ENCODE peak calls at places on chromosomes 7 and 10, in nine cellular contexts. Y is DND-41; P is suprapubic skin; M is cardiac fibroblast; J is tibial nerve; R is OCI-LY7; C is CD8-positive, alpha-beta T cell; K is GM13977; A is fibroblast of villous mesenchyme. X is an unnamed sample.

GRCh38 chr10:93589648-93590562 is 11.1 kb downstream of the RBP4 start:
- DNase-seq in Y (no peak), P (peak; percentile 49), M (no peak), J (no peak), R (no peak), C (no peak), K (no peak), A (no peak), X (no peak)

GRCh38 chr10:8312861-8313260 is 258.4 kb downstream of the GATA3 start:
- DNase-seq in Y (no peak), P (no peak), M (peak; percentile 80), J (no peak), R (no peak), C (no peak), K (no peak), A (no peak), X (no peak)

GRCh38 chr7:43039346-43039745 is 73.1 kb upstream of the HECW1 start:
- DNase-seq in Y (no peak), P (no peak), M (no peak), J (no peak), R (no peak), C (no peak), K (no peak), A (peak; percentile 47), X (no peak)

GRCh38 chr7:70182516-70182915 is 584.2 kb downstream of the AUTS2 start:
- DNase-seq in Y (peak; percentile 55), P (no peak), M (no peak), J (no peak), R (no peak), C (no peak), K (no peak), A (no peak), X (no peak)

GRCh38 chr10:119691726-119692125 is 34.1 kb upstream of the INPP5F start:
- DNase-seq in Y (no peak), P (no peak), M (no peak), J (no peak), R (no peak), C (no peak), K (no peak), A (no peak), X (no peak)

GRCh38 chr10:49289480-49289879 is 9.5 kb upstream of the C10orf71 start:
- DNase-seq in Y (no peak), P (peak; percentile 40), M (no peak), J (no peak), R (no peak), C (no peak), K (no peak), A (no peak), X (no peak)

GRCh38 chr7:81232084-81232799 is 313.4 kb upstream of the SEMA3C start:
- DNase-seq in Y (no peak), P (no peak), M (no peak), J (no peak), R (no peak), C (no peak), K (no peak), A (no peak), X (no peak)

GRCh38 chr7:116298576-116298975 is 88.2 kb downstream of the TES start:
- DNase-seq in Y (no peak), P (no peak), M (no peak), J (no peak), R (no peak), C (no peak), K (no peak), A (no peak), X (no peak)

GRCh38 chr7:74429153-74429747 is 24.5 kb upstream of the GTF2IRD1 start:
- DNase-seq in Y (no peak), P (no peak), M (peak; percentile 66), J (no peak), R (no peak), C (no peak), K (no peak), A (peak; percentile 63), X (no peak)

GRCh38 chr10:103812431-103812830 is 42.9 kb downstream of the SH3PXD2A start:
- DNase-seq in Y (no peak), P (no peak), M (no peak), J (no peak), R (no peak), C (no peak), K (no peak), A (peak; percentile 9), X (no peak)

GRCh38 chr7:127119517-127119916 is 133.2 kb downstream of the GRM8 start:
- DNase-seq in Y (no peak), P (no peak), M (no peak), J (no peak), R (no peak), C (no peak), K (no peak), A (no peak), X (no peak)

GRCh38 chr10:99535764-99536399 is 3.1 kb downstream of the NKX2-3 start:
- DNase-seq in Y (no peak), P (no peak), M (no peak), J (no peak), R (no peak), C (no peak), K (peak; percentile 33), A (no peak), X (no peak)

GRCh38 chr10:46527241-46527811 is 29.1 kb downstream of the GPRIN2 start:
- DNase-seq in Y (no peak), P (peak; percentile 80), M (no peak), J (no peak), R (no peak), C (no peak), K (no peak), A (no peak), X (no peak)

GRCh38 chr7:132932321-132933075 is 149.4 kb downstream of the CHCHD3 start:
- DNase-seq in Y (no peak), P (no peak), M (no peak), J (no peak), R (no peak), C (no peak), K (no peak), A (no peak), X (no peak)

GRCh38 chr10:13915710-13916109 is 328.9 kb downstream of the PRPF18 start:
- DNase-seq in Y (no peak), P (no peak), M (no peak), J (peak; percentile 46), R (no peak), C (no peak), K (no peak), A (no peak), X (no peak)

GRCh38 chr7:12210179-12211053 is 678 bp upstream of the TMEM106B start:
- DNase-seq in Y (no peak), P (no peak), M (no peak), J (no peak), R (no peak), C (peak; percentile 34), K (peak; percentile 6), A (peak; percentile 48), X (no peak)

GRCh38 chr10:73414230-73414981 is 548 bp upstream of the ANXA7 start:
- DNase-seq in Y (no peak), P (no peak), M (no peak), J (no peak), R (no peak), C (no peak), K (no peak), A (no peak), X (no peak)
- TF ChIP-seq CTCF in Y (no peak), P (no peak), M (no peak), J (no peak), R (peak; percentile 54), C (peak; percentile 26), K (no peak), A (no peak), X (no peak)

GRCh38 chr10:85679061-85679460 is 687.5 kb downstream of the GRID1 start:
- DNase-seq in Y (no peak), P (no peak), M (no peak), J (no peak), R (no peak), C (no peak), K (no peak), A (no peak), X (no peak)

GRCh38 chr10:85679696-85680095 is 686.9 kb downstream of the GRID1 start:
- DNase-seq in Y (no peak), P (no peak), M (no peak), J (no peak), R (no peak), C (no peak), K (no peak), A (no peak), X (no peak)

DNA sequence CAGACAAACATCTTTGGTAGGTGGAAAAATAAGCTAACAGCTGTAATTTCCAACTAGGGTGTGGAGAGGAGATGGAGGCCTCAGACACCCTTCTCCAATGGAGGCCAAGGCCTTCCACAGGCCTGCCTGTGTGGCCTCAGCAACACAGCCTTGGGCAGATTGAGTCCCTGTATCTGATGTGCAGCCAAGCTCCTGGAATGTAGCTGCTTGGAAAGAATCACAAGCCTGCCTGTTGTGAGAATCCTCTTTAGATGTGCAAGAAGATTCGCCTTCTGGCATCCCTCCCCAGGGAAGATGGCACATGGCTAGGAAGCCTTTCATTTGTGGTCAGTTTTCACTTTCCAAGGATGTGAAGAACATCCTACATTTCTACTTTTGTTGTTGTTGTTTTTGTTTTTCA is 684.0 kb downstream of the GRID1 start:
- DNase-seq in Y (no peak), P (no peak), M (no peak), J (no peak), R (no peak), C (no peak), K (no peak), A (no peak), X (no peak)
- TF ChIP-seq CTCF in Y (no peak), P (no peak), M (no peak), J (no peak), R (no peak), C (no peak), K (no peak), A (no peak), X (no peak)

DNA sequence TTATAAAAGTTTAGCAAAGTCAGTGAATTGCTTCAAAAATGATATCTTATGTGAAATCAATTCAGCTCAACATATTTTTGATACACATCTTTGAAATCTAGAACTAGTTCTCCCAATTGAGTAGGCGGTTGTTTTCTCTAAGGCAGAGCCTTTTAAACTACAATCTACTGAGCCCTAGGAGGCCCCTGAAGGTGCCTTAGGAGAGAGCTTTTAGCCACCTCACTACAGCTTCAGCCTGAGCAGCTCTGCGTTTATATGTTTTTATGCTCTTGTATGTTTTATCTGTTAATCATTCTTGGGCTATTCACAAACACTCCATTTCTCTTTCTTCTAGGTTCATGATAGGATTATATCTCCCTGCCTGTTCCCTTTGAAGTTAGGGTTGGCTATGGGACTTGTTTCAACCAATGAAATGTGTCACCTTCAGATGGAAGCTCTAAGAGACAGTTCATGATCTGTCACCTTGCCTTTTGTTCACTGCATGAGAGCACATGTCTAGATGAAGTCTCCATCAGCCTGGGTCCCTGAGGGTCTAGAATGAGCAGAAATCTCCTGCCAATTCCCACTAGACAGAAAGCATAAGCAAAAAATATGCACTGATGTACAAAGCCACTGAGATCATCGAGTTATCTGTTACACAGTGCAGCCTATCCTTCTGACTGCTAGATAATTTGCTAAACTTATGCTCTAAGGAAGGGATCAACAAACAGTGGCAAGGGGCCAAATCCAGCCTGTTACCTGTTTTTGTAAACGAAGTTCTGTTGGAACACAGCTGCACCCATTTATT is 128.6 kb upstream of the CDK1 start:
- DNase-seq in Y (no peak), P (no peak), M (no peak), J (no peak), R (no peak), C (no peak), K (no peak), A (no peak), X (no peak)
- TF ChIP-seq CTCF in Y (no peak), P (no peak), M (no peak), J (no peak), R (no peak), C (no peak), K (no peak), A (no peak), X (no peak)

GRCh38 chr10:84739641-84740040 is 411.3 kb downstream of the CCSER2 start:
- DNase-seq in Y (no peak), P (no peak), M (no peak), J (no peak), R (no peak), C (no peak), K (no peak), A (no peak), X (no peak)

GRCh38 chr10:84743483-84743882 is 415.1 kb downstream of the CCSER2 start:
- DNase-seq in Y (no peak), P (no peak), M (peak; percentile 6), J (no peak), R (peak; percentile 2), C (no peak), K (no peak), A (no peak), X (no peak)
- TF ChIP-seq CTCF in Y (peak; percentile 39), P (no peak), M (peak; percentile 12), J (no peak), R (peak; percentile 66), C (no peak), K (peak; percentile 37), A (peak; percentile 5), X (no peak)

X was measured in GM20000.